ENCODE peak calls at places on chromosomes 1 and 21, in nine cellular contexts. H is effector memory CD8-positive, alpha-beta T cell; J is transverse colon; W is T-helper 17 cell; X is SW480; G is substantia nigra; A is WTC11; D is activated effector memory CD4-positive, alpha-beta T cell treated with Interleukin-2 at 50 U/mL for 16 hours; Y is progenitor cell of endocrine pancreas. I is an unnamed sample.

GRCh38 chr1:214566158-214567104 is 15.0 kb upstream of the PTPN14 start:
- DNase-seq in H (no peak), J (no peak), W (no peak), X (no peak), G (no peak), A (no peak), D (no peak), Y (no peak), I (peak)

GRCh38 chr1:162404550-162405160 is 7.3 kb downstream of the SH2D1B start:
- DNase-seq in H (no peak), J (no peak), W (no peak), X (no peak), G (no peak), A (no peak), D (no peak), Y (no peak), I (no peak)

GRCh38 chr21:31426235-31426797 is 82.3 kb upstream of the TIAM1 start:
- DNase-seq in H (no peak), J (no peak), W (no peak), X (no peak), G (no peak), A (no peak), D (no peak), Y (no peak), I (no peak)

GRCh38 chr1:63833346-63834065 is 59.7 kb downstream of the ROR1 start:
- DNase-seq in H (no peak), J (no peak), W (no peak), X (no peak), G (no peak), A (no peak), D (no peak), Y (no peak), I (no peak)

GRCh38 chr1:114390960-114391359 is 120.0 kb downstream of the TRIM33 start:
- DNase-seq in H (no peak), J (no peak), W (no peak), X (no peak), G (no peak), A (no peak), D (no peak), Y (no peak), I (no peak)

GRCh38 chr1:211908951-211909350 is 78.4 kb upstream of the LPGAT1 start:
- DNase-seq in H (no peak), J (no peak), W (no peak), X (no peak), G (no peak), A (no peak), D (no peak), Y (no peak), I (no peak)

GRCh38 chr1:118151312-118151937 is 33.6 kb downstream of the SPAG17 start:
- DNase-seq in H (no peak), J (peak), W (no peak), X (peak), G (no peak), A (peak), D (no peak), Y (peak), I (peak)

GRCh38 chr1:180252638-180253536 is 22.8 kb downstream of the LHX4 start:
- DNase-seq in H (peak), J (peak), W (peak), X (no peak), G (no peak), A (peak), D (peak), Y (no peak), I (peak)

GRCh38 chr21:40852563-40852962 is 5.6 kb upstream of the DSCAM start:
- DNase-seq in H (no peak), J (no peak), W (no peak), X (no peak), G (no peak), A (peak), D (no peak), Y (no peak), I (no peak)

GRCh38 chr1:185632659-185633428 is 101.3 kb upstream of the HMCN1 start:
- DNase-seq in H (no peak), J (no peak), W (no peak), X (no peak), G (no peak), A (no peak), D (no peak), Y (no peak), I (no peak)

GRCh38 chr21:39051561-39051949 is 131.7 kb downstream of the PSMG1 start:
- DNase-seq in H (no peak), J (no peak), W (no peak), X (no peak), G (no peak), A (no peak), D (no peak), Y (no peak), I (no peak)

GRCh38 chr1:15158506-15159165 is 5.1 kb downstream of the TMEM51 start:
- DNase-seq in H (no peak), J (no peak), W (no peak), X (no peak), G (no peak), A (no peak), D (no peak), Y (no peak), I (no peak)

GRCh38 chr1:77416692-77417450 is 135.1 kb downstream of the AK5 start:
- DNase-seq in H (no peak), J (no peak), W (no peak), X (no peak), G (no peak), A (peak), D (no peak), Y (no peak), I (peak)

GRCh38 chr1:59752556-59753412 is 62.0 kb upstream of the HOOK1 start:
- DNase-seq in H (no peak), J (no peak), W (no peak), X (no peak), G (peak), A (no peak), D (no peak), Y (no peak), I (no peak)

I was measured in Calu3.